ENCODE peak calls at places on chromosomes 7 and 10, in seven cellular contexts. E is stimulated activated CD4-positive, alpha-beta T cell treated with anti-CD3 and anti-CD28 coated beads, Interleukin-2, amount 100 ng/mL, for 48 hours; L is AG08395; T is HuH-7; D is activated T-cell treated with anti-CD3 and anti-CD28 coated beads, Interleukin-2, amount 50 U/mL, for 1 hour; U is NCI-H524; Y is brain microvascular endothelial cell. V is an unnamed sample.
A peak's percentile ranks its signal among the peaks of the same experiment; 100 is the strongest.

GRCh38 chr10:77188511-77188910 is 449.1 kb downstream of the KCNMA1 start:
- DNase-seq in E (no peak), L (peak; percentile 45), T (no peak), D (no peak), U (no peak), Y (no peak), V (no peak)

GRCh38 chr7:665751-666453 is 60.6 kb upstream of the DNAAF5 start:
- DNase-seq in E (no peak), L (peak; percentile 31), T (no peak), D (peak; percentile 12), U (no peak), Y (no peak), V (no peak)

GRCh38 chr10:70537398-70538194 is 59.0 kb downstream of the PALD1 start:
- DNase-seq in E (peak; percentile 36), L (no peak), T (peak; percentile 60), D (peak; percentile 30), U (no peak), Y (no peak), V (no peak)

GRCh38 chr7:131002600-131002999 is 268.6 kb upstream of the KLF14 start:
- DNase-seq in E (no peak), L (no peak), T (no peak), D (no peak), U (no peak), Y (no peak), V (no peak)

GRCh38 chr10:110304394-110304779 is 333 bp downstream of the SMNDC1 start:
- DNase-seq in E (no peak), L (peak; percentile 47), T (no peak), D (no peak), U (no peak), Y (no peak), V (no peak)

GRCh38 chr10:114363745-114364460 is 40.4 kb downstream of the AFAP1L2 start:
- DNase-seq in E (no peak), L (no peak), T (no peak), D (no peak), U (no peak), Y (no peak), V (no peak)

GRCh38 chr7:4733936-4734528 is 41.4 kb upstream of the AP5Z1 start:
- DNase-seq in E (no peak), L (no peak), T (no peak), D (peak; percentile 41), U (no peak), Y (no peak), V (no peak)

GRCh38 chr7:40221836-40222235 is 87.0 kb downstream of the SUGCT start:
- DNase-seq in E (no peak), L (peak; percentile 90), T (no peak), D (no peak), U (no peak), Y (peak; percentile 96), V (peak; percentile 87)

GRCh38 chr7:79298145-79298760 is 155.2 kb downstream of the MAGI2 start:
- DNase-seq in E (no peak), L (peak; percentile 60), T (peak; percentile 2), D (no peak), U (peak; percentile 58), Y (peak; percentile 29), V (peak; percentile 17)

GRCh38 chr7:32890010-32890552 is 1.5 kb downstream of the KBTBD2 start:
- DNase-seq in E (no peak), L (peak; percentile 26), T (no peak), D (no peak), U (peak; percentile 4), Y (no peak), V (no peak)